ENCODE peak calls at places on chromosome 12, in eight cellular contexts. Z is psoas muscle, I is activated B cell treated with CpG ODN at 0.5 μM for 24 hours, C is AG04450, K is fibroblast of villous mesenchyme, J is WTC11, S is lung, Q is omental fat pad. T is an unnamed sample.

GRCh38 chr12:113805201-113805600 is 160.9 kb downstream of the RBM19 start:
- DNase-seq in K (no peak), Z (peak; percentile 38), C (no peak), S (no peak), J (no peak), Q (no peak), I (no peak), T (no peak)

GRCh38 chr12:18135509-18135908 is 45.5 kb upstream of the RERGL start:
- DNase-seq in Z (no peak), Q (no peak), I (no peak), S (no peak), K (no peak), J (no peak), C (no peak), T (no peak)

GRCh38 chr12:19220205-19220604 is 90.7 kb downstream of the PLEKHA5 start:
- DNase-seq in J (no peak), C (no peak), I (no peak), S (no peak), K (peak; percentile 78), Q (no peak), Z (no peak), T (no peak)

GRCh38 chr12:56517854-56518253 is 3.8 kb upstream of the RBMS2 start:
- DNase-seq in I (no peak), Q (no peak), K (no peak), J (no peak), C (no peak), Z (no peak), S (no peak), T (no peak)

GRCh38 chr12:101653503-101653902 is 43.9 kb upstream of the CHPT1 start:
- DNase-seq in K (no peak), I (no peak), Z (no peak), S (no peak), Q (no peak), J (no peak), C (no peak), T (no peak)

GRCh38 chr12:38123566-38124246 is 192.9 kb upstream of the ALG10B start:
- DNase-seq in Z (no peak), J (no peak), K (no peak), S (no peak), I (no peak), C (no peak), Q (no peak), T (no peak)

GRCh38 chr12:64392221-64392620 is 1.7 kb upstream of the C12orf56 start:
- DNase-seq in S (no peak), Z (no peak), C (peak; percentile 10), J (no peak), Q (no peak), I (no peak), K (peak; percentile 61), T (peak; percentile 37)

GRCh38 chr12:49903700-49904423 is at the start of gene FAIM2:
- DNase-seq in Q (no peak), Z (peak; percentile 71), C (peak; percentile 72), J (peak; percentile 54), I (no peak), K (peak; percentile 86), S (no peak), T (no peak)

GRCh38 chr12:129550353-129550752 is 353.5 kb downstream of the TMEM132D start:
- DNase-seq in J (no peak), Q (no peak), Z (no peak), I (no peak), C (no peak), S (peak; percentile 61), K (no peak), T (no peak)

GRCh38 chr12:50110127-50110761 is 1.8 kb upstream of the COX14 start:
- DNase-seq in I (peak; percentile 32), Z (peak; percentile 79), C (no peak), J (no peak), K (no peak), S (peak; percentile 47), Q (no peak), T (no peak)

GRCh38 chr12:74015118-74015517 is 522.5 kb upstream of the ATXN7L3B start:
- DNase-seq in C (no peak), Q (no peak), S (no peak), I (no peak), Z (no peak), K (no peak), J (no peak), T (no peak)

GRCh38 chr12:43763769-43764168 is 5.0 kb downstream of the IRAK4 start:
- DNase-seq in Q (no peak), J (no peak), Z (no peak), K (no peak), S (no peak), C (no peak), I (no peak), T (no peak)

GRCh38 chr12:30525171-30525570 is 170.5 kb downstream of the IPO8 start:
- DNase-seq in Z (no peak), C (no peak), Q (no peak), I (no peak), K (no peak), S (no peak), J (no peak), T (no peak)

GRCh38 chr12:93201990-93202389 is 175.7 kb upstream of the NUDT4 start:
- DNase-seq in Q (no peak), Z (no peak), I (no peak), K (no peak), C (no peak), J (no peak), S (no peak), T (no peak)

GRCh38 chr12:3035815-3036702 is 41.1 kb upstream of the TSPAN9 start:
- DNase-seq in Z (no peak), K (no peak), C (no peak), Q (no peak), I (no peak), J (no peak), S (no peak), T (no peak)

GRCh38 chr12:7832059-7832696 is 40.5 kb downstream of the SLC2A14 start:
- DNase-seq in Q (no peak), J (peak; percentile 34), I (no peak), Z (no peak), S (peak; percentile 36), K (peak; percentile 69), C (peak; percentile 27), T (peak; percentile 40)

GRCh38 chr12:6199531-6200265 is 502 bp upstream of the CD9 start:
- DNase-seq in I (peak; percentile 24), S (peak; percentile 61), Q (no peak), J (peak; percentile 60), Z (peak; percentile 66), C (no peak), K (peak; percentile 74), T (no peak)

GRCh38 chr12:108381793-108382436 is 42.8 kb upstream of the CMKLR1 start:
- DNase-seq in K (peak; percentile 15), I (no peak), Q (no peak), S (no peak), J (peak; percentile 63), Z (no peak), C (no peak), T (peak; percentile 59)

GRCh38 chr12:18428416-18428815 is 167.1 kb downstream of the PIK3C2G start:
- DNase-seq in J (no peak), I (no peak), Z (no peak), Q (no peak), S (no peak), C (no peak), K (no peak), T (no peak)

GRCh38 chr12:40017488-40017887 is 88.4 kb downstream of the SLC2A13 start:
- DNase-seq in K (no peak), S (no peak), Q (no peak), C (no peak), Z (no peak), I (no peak), J (no peak), T (no peak)

DNA sequence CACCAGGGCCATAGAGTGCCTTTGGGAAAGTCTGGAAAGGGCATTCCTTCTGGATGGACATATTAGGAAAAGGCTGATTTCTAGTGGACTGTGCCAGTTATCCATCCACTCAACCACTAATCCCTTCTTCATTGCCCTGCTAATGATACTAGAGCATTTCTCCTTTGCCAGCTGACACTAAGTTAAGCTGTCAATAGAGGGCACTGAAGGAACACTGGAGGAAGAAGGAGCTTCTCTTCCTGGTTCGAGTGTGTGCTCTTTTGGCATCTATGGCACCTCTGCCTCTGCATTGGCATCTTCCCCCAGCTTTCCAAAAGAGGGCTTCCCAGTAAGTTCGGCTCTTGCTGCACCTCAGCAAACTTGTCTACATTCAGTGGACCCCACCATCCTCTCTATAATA is 165.4 kb downstream of the DERA start:
- DNase-seq in S (no peak), Z (no peak), C (no peak), I (no peak), Q (no peak), K (peak; percentile 14), J (no peak), T (peak; percentile 15)
- TF ChIP-seq CTCF in S (no peak), Z (no peak), C (peak; percentile 26), I (no peak), Q (no peak), K (peak; percentile 40), J (peak; percentile 32), T (no peak)

GRCh38 chr12:53097564-53098353 is at the start of gene IGFBP6:
- DNase-seq in J (peak; percentile 65), Q (no peak), S (no peak), Z (peak; percentile 82), C (no peak), I (peak; percentile 59), K (peak; percentile 52), T (peak; percentile 53)
- TF ChIP-seq CTCF in J (no peak), Q (no peak), S (no peak), Z (no peak), C (no peak), I (no peak), K (no peak), T (no peak)

GRCh38 chr12:90013409-90013808 is 304.8 kb upstream of the ATP2B1 start:
- DNase-seq in J (no peak), Z (no peak), Q (no peak), C (no peak), I (no peak), K (peak; percentile 38), S (no peak), T (no peak)
- TF ChIP-seq CTCF in J (no peak), Z (no peak), Q (no peak), C (peak; percentile 29), I (no peak), K (peak; percentile 53), S (no peak), T (no peak)

GRCh38 chr12:105764216-105764835 is 374.4 kb downstream of the NUAK1 start:
- DNase-seq in K (no peak), Z (no peak), J (no peak), Q (no peak), I (no peak), S (no peak), C (no peak), T (no peak)

GRCh38 chr12:105754313-105754712 is 384.4 kb downstream of the NUAK1 start:
- DNase-seq in Q (no peak), Z (no peak), C (no peak), I (no peak), K (no peak), S (no peak), J (no peak), T (no peak)

GRCh38 chr12:105761075-105761474 is 377.7 kb downstream of the NUAK1 start:
- DNase-seq in K (no peak), Q (no peak), S (no peak), I (no peak), C (no peak), J (no peak), Z (no peak), T (no peak)

DNA sequence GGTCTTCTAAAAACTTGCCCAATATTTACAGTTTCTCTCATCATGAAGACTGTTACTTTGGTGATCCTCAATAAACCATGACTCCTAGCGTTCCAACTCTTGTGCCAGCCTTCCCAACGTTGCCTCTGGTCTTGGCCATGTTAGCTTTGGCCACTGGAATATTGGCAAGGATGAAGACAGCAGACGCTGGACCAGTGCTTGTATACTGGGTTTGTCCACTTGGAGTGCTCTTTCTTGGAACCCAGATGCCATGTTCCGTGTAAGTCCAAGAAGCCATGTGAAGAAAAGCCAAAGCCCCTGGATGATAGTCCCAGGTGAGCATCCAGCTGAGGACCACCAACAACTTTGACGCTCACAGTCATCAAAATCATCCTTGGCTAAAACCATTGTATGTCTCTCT is 379.6 kb downstream of the NUAK1 start:
- DNase-seq in S (no peak), C (no peak), Z (no peak), Q (no peak), I (no peak), J (no peak), K (no peak), T (no peak)
- TF ChIP-seq CTCF in S (no peak), C (no peak), Z (no peak), Q (no peak), I (no peak), J (no peak), K (no peak), T (no peak)